ENCODE peak calls at places on chromosomes 1 and 21, in five cellular contexts. X is K562, Y is HCT116, K is GM12878, W is WTC11. U is an unnamed sample.

GRCh38 chr1:31354266-31354665 is 18.6 kb downstream of the FABP3 start:
- DNase-seq in X (no peak), Y (no peak), K (no peak), W (no peak), U (no peak)

GRCh38 chr1:32666866-32667566 is 16.0 kb downstream of the RBBP4 start:
- DNase-seq in X (no peak), Y (no peak), K (no peak), W (no peak), U (no peak)

GRCh38 chr1:14263671-14264070 is 334.8 kb upstream of the KAZN start:
- DNase-seq in X (no peak), Y (no peak), K (no peak), W (no peak), U (no peak)

GRCh38 chr1:164739189-164739588 is 180.2 kb downstream of the PBX1 start:
- DNase-seq in X (no peak), Y (no peak), K (no peak), W (no peak), U (no peak)

GRCh38 chr1:205604825-205605544 is 26.8 kb downstream of the ELK4 start:
- DNase-seq in X (no peak), Y (no peak), K (no peak), W (no peak), U (no peak)

GRCh38 chr1:232477728-232478127 is 152.2 kb downstream of the SIPA1L2 start:
- DNase-seq in X (no peak), Y (peak), K (no peak), W (no peak), U (no peak)

GRCh38 chr1:238710697-238711096 is 675.7 kb upstream of the CHRM3 start:
- DNase-seq in X (no peak), Y (no peak), K (no peak), W (peak), U (no peak)

GRCh38 chr1:96524100-96524499 is 197.5 kb upstream of the PTBP2 start:
- DNase-seq in X (no peak), Y (no peak), K (no peak), W (no peak), U (no peak)

GRCh38 chr1:209414803-209415329 is 168.6 kb upstream of the CAMK1G start:
- DNase-seq in X (no peak), Y (no peak), K (no peak), W (peak), U (no peak)

GRCh38 chr1:86466986-86467385 is 1.7 kb upstream of the CLCA1 start:
- DNase-seq in X (no peak), Y (no peak), K (no peak), W (no peak), U (no peak)

GRCh38 chr1:92404661-92405060 is 82.1 kb downstream of the GFI1 start:
- DNase-seq in X (no peak), Y (no peak), K (no peak), W (no peak), U (no peak)

GRCh38 chr1:234072793-234073192 is 168.3 kb downstream of the SLC35F3 start:
- DNase-seq in X (no peak), Y (no peak), K (no peak), W (no peak), U (no peak)

GRCh38 chr1:108610073-108610472 is 50.2 kb downstream of the EEIG2 start:
- DNase-seq in X (no peak), Y (no peak), K (no peak), W (no peak), U (no peak)

GRCh38 chr1:40706626-40707025 is 15.1 kb downstream of the NFYC start:
- DNase-seq in X (no peak), Y (no peak), K (no peak), W (no peak), U (no peak)

GRCh38 chr1:13697738-13698137 is 2.2 kb upstream of the PRDM2 start:
- DNase-seq in X (no peak), Y (no peak), K (no peak), W (no peak), U (no peak)

GRCh38 chr1:164590592-164590991 is 31.6 kb downstream of the PBX1 start:
- DNase-seq in X (no peak), Y (no peak), K (no peak), W (no peak), U (no peak)

GRCh38 chr1:221598122-221598521 is 143.8 kb downstream of the DUSP10 start:
- DNase-seq in X (no peak), Y (no peak), K (no peak), W (no peak), U (no peak)

GRCh38 chr1:222266223-222267215 is 281.4 kb downstream of the HHIPL2 start:
- DNase-seq in X (no peak), Y (no peak), K (no peak), W (no peak), U (peak)

GRCh38 chr1:208179303-208179702 is 64.9 kb downstream of the PLXNA2 start:
- DNase-seq in X (peak), Y (no peak), K (no peak), W (no peak), U (no peak)

GRCh38 chr1:171663036-171663853 is 10.8 kb upstream of the MYOC start:
- DNase-seq in X (no peak), Y (no peak), K (no peak), W (no peak), U (no peak)

GRCh38 chr1:244937099-244937498 is 72.8 kb upstream of the HNRNPU start:
- DNase-seq in X (no peak), Y (no peak), K (no peak), W (no peak), U (no peak)

GRCh38 chr1:157838966-157839365 is 2.6 kb downstream of the CD5L start:
- DNase-seq in X (no peak), Y (no peak), K (no peak), W (no peak), U (no peak)

GRCh38 chr1:152448496-152448895 is 34.4 kb upstream of the CRNN start:
- DNase-seq in X (no peak), Y (no peak), K (no peak), W (no peak), U (no peak)

GRCh38 chr1:4931486-4931885 is 277.1 kb downstream of the AJAP1 start:
- DNase-seq in X (no peak), Y (no peak), K (no peak), W (no peak), U (no peak)

GRCh38 chr1:64942648-64943047 is 23.7 kb downstream of the JAK1 start:
- DNase-seq in X (no peak), Y (no peak), K (no peak), W (no peak), U (no peak)

GRCh38 chr21:40717008-40717407 is 129.9 kb downstream of the DSCAM start:
- DNase-seq in X (no peak), Y (no peak), K (no peak), W (no peak), U (no peak)

GRCh38 chr1:42956739-42957138 is 1.9 kb downstream of the SLC2A1 start:
- DNase-seq in X (no peak), Y (no peak), K (no peak), W (no peak), U (no peak)

GRCh38 chr1:218948446-218948845 is 225.2 kb upstream of the LYPLAL1 start:
- DNase-seq in X (no peak), Y (no peak), K (no peak), W (no peak), U (no peak)

GRCh38 chr1:39609618-39610331 is 29.7 kb downstream of the HEYL start:
- DNase-seq in X (peak), Y (peak), K (no peak), W (peak), U (peak)

GRCh38 chr1:42419449-42419848 is 36.4 kb downstream of the ZMYND12 start:
- DNase-seq in X (no peak), Y (no peak), K (no peak), W (no peak), U (no peak)

GRCh38 chr21:15552914-15553491 is 176.8 kb upstream of the USP25 start:
- DNase-seq in X (no peak), Y (no peak), K (no peak), W (no peak), U (no peak)

GRCh38 chr1:241163363-241163762 is 193.6 kb downstream of the RGS7 start:
- DNase-seq in X (no peak), Y (no peak), K (no peak), W (no peak), U (no peak)

GRCh38 chr1:72282271-72282656 is at the start of gene NEGR1:
- DNase-seq in X (no peak), Y (no peak), K (no peak), W (peak), U (peak)

GRCh38 chr1:60419023-60419422 is 345.5 kb upstream of the C1orf87 start:
- DNase-seq in X (no peak), Y (no peak), K (no peak), W (no peak), U (no peak)

GRCh38 chr1:27517907-27518718 is 28.1 kb upstream of the WASF2 start:
- DNase-seq in X (peak), Y (no peak), K (no peak), W (no peak), U (no peak)

GRCh38 chr1:180144659-180145357 is 9.9 kb upstream of the QSOX1 start:
- DNase-seq in X (no peak), Y (no peak), K (no peak), W (no peak), U (no peak)

DNA sequence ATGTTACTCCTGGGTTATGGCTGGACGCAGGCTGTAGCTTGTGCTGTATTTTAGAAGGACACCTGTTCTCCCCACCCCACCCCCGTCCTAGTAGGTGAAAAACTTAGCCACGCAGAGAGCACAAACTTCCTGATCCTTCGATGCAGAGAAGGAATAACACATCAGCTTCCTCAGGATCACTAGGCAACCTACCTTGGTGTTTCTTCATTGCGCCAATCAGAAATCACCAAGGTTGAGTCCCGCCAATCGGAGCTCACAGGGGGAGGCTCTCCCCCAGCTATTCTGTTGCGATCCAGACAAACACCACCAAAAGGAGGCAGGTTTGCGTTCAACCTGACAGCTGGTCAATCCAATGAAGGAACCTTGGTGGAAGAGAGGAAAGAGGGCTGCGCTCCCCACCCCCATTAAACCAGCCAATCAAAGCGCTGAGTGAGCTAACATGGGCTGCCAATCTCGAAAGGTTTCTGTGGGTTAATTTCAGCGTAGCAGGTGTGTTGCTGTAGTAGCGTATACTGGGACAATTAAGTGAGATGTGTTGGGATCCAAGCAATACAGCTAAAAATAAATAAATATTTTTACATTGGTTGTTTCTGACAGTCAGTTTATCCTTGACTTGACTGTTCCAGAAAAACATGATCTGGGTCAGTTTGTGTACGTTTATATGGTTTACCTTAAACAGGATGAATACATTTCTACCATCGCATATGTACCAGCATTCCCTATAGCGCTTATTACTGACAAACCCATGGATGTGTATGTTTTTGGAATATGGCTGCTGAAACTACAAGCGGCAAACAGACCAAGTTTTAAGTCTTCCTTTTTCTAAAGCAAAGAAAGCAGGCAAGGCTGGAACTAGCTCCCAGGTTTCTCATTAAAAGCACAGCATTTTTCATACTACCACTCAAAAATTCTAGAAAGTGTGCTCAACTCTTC is at the start of gene GOLPH3L:
- DNase-seq in X (peak), Y (peak), K (peak), W (peak), U (peak)
- TF ChIP-seq SP1 in X (peak), Y (peak), K (peak), W (no peak), U (no peak)

GRCh38 chr1:183023601-183024351 is 556 bp downstream of the LAMC1 start:
- DNase-seq in X (peak), Y (peak), K (no peak), W (peak), U (peak)
- TF ChIP-seq SP1 in X (no peak), Y (no peak), K (no peak), W (no peak), U (no peak)

DNA sequence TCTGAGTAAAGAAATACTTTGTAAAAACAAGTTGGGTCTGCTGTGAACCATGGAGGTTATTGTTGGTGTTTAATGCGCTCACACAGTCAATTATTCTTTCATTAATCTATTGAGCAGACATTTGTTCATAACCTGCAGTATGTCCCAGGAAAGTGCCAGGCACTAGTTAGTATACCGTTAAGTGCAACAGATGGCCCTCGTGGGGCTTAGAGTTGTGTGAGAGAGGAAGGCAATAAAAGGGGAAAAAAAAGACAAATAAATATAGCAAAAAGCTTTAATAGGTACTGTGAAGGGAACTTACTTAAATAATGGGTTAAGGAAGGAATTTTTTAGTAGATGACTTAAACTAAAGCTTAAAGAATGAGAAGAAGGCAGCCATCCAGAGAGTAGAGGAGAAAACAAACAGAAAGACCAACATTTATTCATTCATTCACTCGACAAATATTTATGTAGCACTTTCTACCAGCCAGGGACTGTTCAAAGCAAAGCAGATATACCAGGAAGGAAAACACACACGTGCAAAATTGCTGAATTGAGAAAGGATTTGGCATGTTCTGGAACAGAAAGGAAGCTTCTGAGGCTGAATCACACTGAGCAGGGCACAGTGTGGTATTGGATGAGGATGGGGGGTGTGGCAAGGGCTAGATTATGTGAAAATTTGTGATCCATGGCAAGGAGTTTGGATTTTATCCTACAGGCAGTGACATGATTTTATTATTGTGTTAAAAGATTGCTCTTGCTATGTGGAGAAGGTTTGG is 296.1 kb upstream of the SGIP1 start:
- DNase-seq in X (no peak), Y (no peak), K (no peak), W (no peak), U (no peak)
- TF ChIP-seq SP1 in X (no peak), Y (no peak), K (no peak), W (no peak), U (no peak)

GRCh38 chr1:161390559-161390858 is 22.8 kb upstream of the CFAP126 start:
- DNase-seq in X (peak), Y (no peak), K (no peak), W (no peak), U (no peak)
- TF ChIP-seq SP1 in X (no peak), Y (no peak), K (no peak), W (no peak), U (no peak)

DNA sequence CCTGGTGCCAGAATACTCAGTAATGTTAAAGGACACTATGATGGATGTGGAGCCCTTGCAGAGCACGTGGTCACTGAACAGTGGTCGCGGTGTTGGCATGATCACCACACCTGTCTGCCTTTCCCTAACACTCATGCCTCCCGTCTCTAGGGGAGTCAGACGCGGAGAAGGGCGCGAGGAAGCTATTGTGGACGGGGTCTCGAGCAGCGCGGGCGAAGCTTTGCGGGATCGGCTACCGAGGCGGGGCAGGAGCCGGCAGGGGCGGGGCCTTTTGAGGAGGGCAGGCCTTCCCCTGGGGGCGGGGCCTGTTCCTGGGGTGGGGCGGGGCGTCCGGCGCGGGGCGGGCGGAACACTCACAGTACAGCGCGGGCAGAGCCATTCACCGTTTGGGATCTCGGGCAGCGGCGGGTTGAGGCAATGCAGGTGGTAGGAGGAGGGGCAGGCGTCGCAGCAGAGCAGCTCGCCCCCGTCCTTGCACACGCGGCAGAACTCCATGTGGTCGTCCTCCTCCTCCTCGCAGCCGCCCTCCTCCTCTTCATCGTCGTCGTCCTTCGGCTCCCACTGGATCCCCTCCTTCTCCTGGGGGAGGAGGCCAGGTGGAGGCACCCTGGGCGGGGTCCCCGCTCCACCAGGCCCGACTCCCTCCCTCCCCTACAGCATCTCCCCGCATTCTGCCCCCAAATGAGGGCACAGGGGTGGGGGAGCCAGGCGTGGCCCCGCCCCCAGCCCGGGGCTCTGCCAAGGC is 31.5 kb downstream of the CHD5 start:
- DNase-seq in X (peak), Y (peak), K (no peak), W (peak), U (peak)
- TF ChIP-seq SP1 in X (peak), Y (no peak), K (no peak), W (peak), U (no peak)

GRCh38 chr1:3312894-3313578 is 141.4 kb upstream of the ARHGEF16 start:
- DNase-seq in X (peak), Y (peak), K (no peak), W (peak), U (peak)
- TF ChIP-seq SP1 in X (no peak), Y (peak), K (no peak), W (no peak), U (no peak)

GRCh38 chr1:29962831-29963247 is 726.5 kb downstream of the PTPRU start:
- DNase-seq in X (no peak), Y (peak), K (no peak), W (no peak), U (no peak)

GRCh38 chr1:29967261-29967660 is 730.9 kb downstream of the PTPRU start:
- DNase-seq in X (no peak), Y (no peak), K (no peak), W (no peak), U (no peak)

GRCh38 chr1:29963946-29964345 is 727.6 kb downstream of the PTPRU start:
- DNase-seq in X (no peak), Y (no peak), K (no peak), W (no peak), U (no peak)

GRCh38 chr1:29966526-29967045 is 730.3 kb downstream of the PTPRU start:
- DNase-seq in X (no peak), Y (no peak), K (no peak), W (no peak), U (no peak)

GRCh38 chr1:29964718-29965533 is 728.6 kb downstream of the PTPRU start:
- DNase-seq in X (no peak), Y (no peak), K (no peak), W (no peak), U (no peak)
- TF ChIP-seq SP1 in X (no peak), Y (no peak), K (no peak), W (no peak), U (no peak)

U was measured in HEK293T.